ENCODE peak calls at places on chromosomes 2 and 18, in six cellular contexts. M is NCI-H1092 treated with DMSO at 0.1 percent for 48 hours, O is pons, Q is memory B cell, Z is brain microvascular endothelial cell, F is foreskin fibroblast. J is an unnamed sample.

GRCh38 chr18:52242711-52243110 is 97.3 kb upstream of the DCC start:
- DNase-seq in Z (no peak), O (no peak), F (no peak), Q (no peak), M (no peak), J (no peak)

GRCh38 chr18:75201273-75201898 is 7.6 kb downstream of the PTGR3 start:
- DNase-seq in F (no peak), M (peak), Q (no peak), O (no peak), Z (no peak), J (no peak)

GRCh38 chr18:45688834-45689233 is 35.1 kb upstream of the SLC14A1 start:
- DNase-seq in O (no peak), Z (peak), M (no peak), Q (no peak), F (no peak), J (no peak)

GRCh38 chr2:181517685-181518301 is 60.6 kb downstream of the ITGA4 start:
- DNase-seq in M (peak), F (no peak), O (peak), Z (no peak), Q (no peak), J (no peak)

GRCh38 chr2:150144546-150145305 is 342.7 kb downstream of the RND3 start:
- DNase-seq in F (no peak), M (no peak), Z (no peak), O (no peak), Q (no peak), J (no peak)

GRCh38 chr2:241150660-241151530 is 628 bp downstream of the PPP1R7 start:
- DNase-seq in O (peak), Z (no peak), Q (no peak), F (no peak), M (no peak), J (no peak)

GRCh38 chr2:39494784-39495251 is 57.7 kb upstream of the MAP4K3 start:
- DNase-seq in Z (peak), Q (no peak), F (peak), O (no peak), M (no peak), J (no peak)

GRCh38 chr2:12167525-12168317 is 421.3 kb downstream of the LPIN1 start:
- DNase-seq in O (peak), Q (no peak), F (no peak), M (no peak), Z (no peak), J (peak)

GRCh38 chr2:239716009-239716408 is 309.1 kb downstream of the NDUFA10 start:
- DNase-seq in M (no peak), O (no peak), F (no peak), Z (no peak), Q (no peak), J (no peak)

GRCh38 chr2:151989378-151989777 is 109.5 kb downstream of the CACNB4 start:
- DNase-seq in M (no peak), O (no peak), Z (no peak), F (no peak), Q (no peak), J (no peak)

GRCh38 chr2:122191331-122191730 is 435.9 kb downstream of the TSN start:
- DNase-seq in O (peak), Z (peak), M (peak), Q (no peak), F (no peak), J (peak)

GRCh38 chr2:16273111-16273510 is 332.8 kb downstream of the MYCN start:
- DNase-seq in Q (no peak), Z (no peak), F (no peak), M (no peak), O (no peak), J (no peak)

GRCh38 chr2:115443550-115444185 is 1001.2 kb downstream of the DPP10 start:
- DNase-seq in O (no peak), F (no peak), Q (no peak), Z (no peak), M (no peak), J (no peak)

GRCh38 chr18:48739266-48740067 is 200.6 kb downstream of the CTIF start:
- DNase-seq in M (no peak), Q (no peak), Z (no peak), O (no peak), F (no peak), J (no peak)

GRCh38 chr2:171878481-171878993 is 15.5 kb downstream of the SLC25A12 start:
- DNase-seq in O (peak), M (peak), Z (peak), F (peak), Q (no peak), J (no peak)

GRCh38 chr2:132915812-132916211 is 245.8 kb upstream of the LYPD1 start:
- DNase-seq in O (no peak), Z (no peak), F (no peak), M (no peak), Q (no peak), J (no peak)

GRCh38 chr2:218798767-218799504 is 17.0 kb downstream of the CYP27A1 start:
- DNase-seq in M (no peak), Z (peak), F (no peak), Q (no peak), O (no peak), J (no peak)